ENCODE peak calls at places on chromosomes 16 and 17, in seven cellular contexts. Q, V, U, A, W, P and Y are unnamed samples.

GRCh38 chr16:4032768-4033167 is 83.5 kb downstream of the ADCY9 start:
- DNase-seq in Q (no peak), V (no peak), U (peak; percentile 46), A (peak; percentile 72), W (no peak), P (peak; percentile 58), Y (peak; percentile 3)

GRCh38 chr17:21278304-21279197 is 6.0 kb upstream of the MAP2K3 start:
- DNase-seq in Q (peak; percentile 58), V (no peak), U (peak; percentile 77), A (peak; percentile 87), W (no peak), P (peak; percentile 30), Y (no peak)

GRCh38 chr17:70787721-70788120 is 618.4 kb downstream of the KCNJ2 start:
- DNase-seq in Q (no peak), V (no peak), U (no peak), A (no peak), W (no peak), P (no peak), Y (no peak)

GRCh38 chr17:70564006-70564620 is 394.8 kb downstream of the KCNJ2 start:
- DNase-seq in Q (no peak), V (no peak), U (no peak), A (no peak), W (no peak), P (peak; percentile 20), Y (no peak)

GRCh38 chr17:45149037-45149668 is 878 bp downstream of the HEXIM1 start:
- DNase-seq in Q (peak; percentile 86), V (peak; percentile 83), U (peak; percentile 84), A (peak; percentile 80), W (peak; percentile 85), P (peak; percentile 88), Y (no peak)

GRCh38 chr17:82767041-82767754 is 15.3 kb downstream of the TBCD start:
- DNase-seq in Q (no peak), V (no peak), U (peak; percentile 61), A (peak; percentile 77), W (no peak), P (peak; percentile 78), Y (no peak)

GRCh38 chr16:9070295-9070694 is 21.1 kb upstream of the HAPSTR1 start:
- DNase-seq in Q (no peak), V (no peak), U (no peak), A (no peak), W (no peak), P (no peak), Y (no peak)

GRCh38 chr16:56558024-56558747 is 6.7 kb upstream of the MT4 start:
- DNase-seq in Q (peak; percentile 97), V (peak; percentile 72), U (no peak), A (no peak), W (no peak), P (peak; percentile 20), Y (no peak)

GRCh38 chr16:4601317-4602186 is 13.1 kb downstream of the UBALD1 start:
- DNase-seq in Q (no peak), V (peak; percentile 67), U (no peak), A (no peak), W (no peak), P (peak; percentile 20), Y (no peak)

GRCh38 chr16:82735696-82736095 is 108.9 kb downstream of the CDH13 start:
- DNase-seq in Q (no peak), V (no peak), U (no peak), A (no peak), W (peak; percentile 38), P (no peak), Y (no peak)